ENCODE peak calls at places on chromosome 21, in four cellular contexts. B is omental fat pad, Z is progenitor cell of endocrine pancreas, M is HFFc6. S is an unnamed sample.

GRCh38 chr21:43609501-43610340 is 49.6 kb downstream of the HSF2BP start:
- DNase-seq in Z (no peak), B (no peak), M (no peak), S (peak)

GRCh38 chr21:26597981-26598380 is 24.9 kb upstream of the CYYR1 start:
- DNase-seq in M (no peak), Z (no peak), B (no peak), S (no peak)

GRCh38 chr21:30434033-30434631 is 4.1 kb downstream of the KRTAP13-4 start:
- DNase-seq in M (no peak), Z (peak), B (no peak), S (peak)

GRCh38 chr21:28375708-28376385 is 616.8 kb downstream of the LTN1 start:
- DNase-seq in Z (no peak), M (peak), B (no peak), S (peak)

GRCh38 chr21:25809013-25809412 is 74.2 kb downstream of the GABPA start:
- DNase-seq in M (peak), B (no peak), Z (no peak), S (no peak)

GRCh38 chr21:25862596-25862995 is 127.8 kb downstream of the GABPA start:
- DNase-seq in B (no peak), Z (no peak), M (peak), S (peak)

GRCh38 chr21:43321111-43321510 is 105.8 kb downstream of the SIK1 start:
- DNase-seq in Z (no peak), B (no peak), M (no peak), S (no peak)

GRCh38 chr21:38310619-38311018 is 53.8 kb downstream of the KCNJ15 start:
- DNase-seq in Z (no peak), B (no peak), M (peak), S (peak)

GRCh38 chr21:18705971-18706370 is 302.4 kb upstream of the TMPRSS15 start:
- DNase-seq in B (no peak), M (no peak), Z (no peak), S (no peak)

GRCh38 chr21:43645414-43645891 is 13.8 kb downstream of the HSF2BP start:
- DNase-seq in B (no peak), M (peak), Z (no peak), S (peak)

GRCh38 chr21:18782721-18783120 is 379.1 kb upstream of the TMPRSS15 start:
- DNase-seq in Z (no peak), B (no peak), M (no peak), S (no peak)

GRCh38 chr21:17775431-17776126 is 43.6 kb downstream of the C21orf91 start:
- DNase-seq in Z (no peak), B (no peak), M (no peak), S (no peak)

GRCh38 chr21:17931080-17931479 is 111.9 kb upstream of the C21orf91 start:
- DNase-seq in M (no peak), B (no peak), Z (no peak), S (no peak)

GRCh38 chr21:43913928-43914327 is 48.9 kb downstream of the AGPAT3 start:
- DNase-seq in Z (no peak), B (no peak), M (peak), S (peak)

GRCh38 chr21:41948901-41949300 is 4.9 kb downstream of the C2CD2 start:
- DNase-seq in M (no peak), Z (no peak), B (no peak), S (no peak)
- TF ChIP-seq CTCF in M (no peak), Z (no peak), B (no peak), S (no peak)

GRCh38 chr21:45267390-45267760 is 20.3 kb downstream of the POFUT2 start:
- DNase-seq in B (no peak), M (no peak), Z (peak), S (no peak)
- TF ChIP-seq CTCF in B (no peak), M (no peak), Z (no peak), S (no peak)

GRCh38 chr21:45453308-45453950 is 48.5 kb downstream of the COL18A1 start:
- DNase-seq in Z (no peak), B (no peak), M (no peak), S (no peak)
- TF ChIP-seq CTCF in Z (no peak), B (no peak), M (no peak), S (no peak)

DNA sequence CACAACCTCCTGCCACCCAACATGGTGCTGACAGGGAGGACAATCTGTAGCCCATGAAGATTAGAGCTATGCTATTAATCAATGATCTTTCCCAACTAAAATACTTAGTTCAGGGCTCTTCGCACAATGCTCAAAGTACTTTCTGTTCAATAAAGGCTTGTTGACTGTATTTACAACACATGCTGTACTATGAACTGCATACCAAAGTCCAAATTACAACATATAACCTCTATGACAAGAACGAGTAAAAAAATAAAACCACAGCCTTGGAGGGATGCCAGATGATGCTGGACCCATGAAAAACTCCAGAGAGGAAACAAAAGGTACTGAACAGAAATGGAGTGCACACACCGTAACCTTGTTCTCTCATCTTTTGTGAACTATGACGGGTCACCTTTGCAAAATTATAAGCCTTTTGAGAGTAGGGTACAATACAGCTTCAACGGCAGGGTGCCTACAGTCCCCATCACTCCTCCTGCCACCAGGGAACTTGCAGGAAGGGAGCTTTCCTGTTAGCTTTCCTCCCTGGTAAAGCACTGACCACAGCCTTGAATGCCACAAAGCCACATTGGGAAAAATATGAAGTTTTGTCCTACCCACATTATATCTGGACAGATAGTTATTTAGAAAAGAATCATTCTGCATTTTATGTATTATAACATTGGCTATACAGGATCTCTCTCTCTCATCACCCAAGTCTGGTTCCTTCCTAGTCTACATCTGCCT is 175.6 kb downstream of the NRIP1 start:
- DNase-seq in B (no peak), M (peak), Z (no peak), S (peak)
- TF ChIP-seq CTCF in B (no peak), M (no peak), Z (no peak), S (no peak)

GRCh38 chr21:45985471-45986315 is 4.1 kb downstream of the COL6A1 start:
- DNase-seq in M (no peak), B (no peak), Z (no peak), S (no peak)
- TF ChIP-seq CTCF in M (no peak), B (no peak), Z (no peak), S (no peak)

GRCh38 chr21:36028127-36029069 is 31.9 kb downstream of the SETD4 start:
- DNase-seq in B (peak), Z (peak), M (peak), S (peak)
- TF ChIP-seq CTCF in B (no peak), Z (peak), M (peak), S (peak)

DNA sequence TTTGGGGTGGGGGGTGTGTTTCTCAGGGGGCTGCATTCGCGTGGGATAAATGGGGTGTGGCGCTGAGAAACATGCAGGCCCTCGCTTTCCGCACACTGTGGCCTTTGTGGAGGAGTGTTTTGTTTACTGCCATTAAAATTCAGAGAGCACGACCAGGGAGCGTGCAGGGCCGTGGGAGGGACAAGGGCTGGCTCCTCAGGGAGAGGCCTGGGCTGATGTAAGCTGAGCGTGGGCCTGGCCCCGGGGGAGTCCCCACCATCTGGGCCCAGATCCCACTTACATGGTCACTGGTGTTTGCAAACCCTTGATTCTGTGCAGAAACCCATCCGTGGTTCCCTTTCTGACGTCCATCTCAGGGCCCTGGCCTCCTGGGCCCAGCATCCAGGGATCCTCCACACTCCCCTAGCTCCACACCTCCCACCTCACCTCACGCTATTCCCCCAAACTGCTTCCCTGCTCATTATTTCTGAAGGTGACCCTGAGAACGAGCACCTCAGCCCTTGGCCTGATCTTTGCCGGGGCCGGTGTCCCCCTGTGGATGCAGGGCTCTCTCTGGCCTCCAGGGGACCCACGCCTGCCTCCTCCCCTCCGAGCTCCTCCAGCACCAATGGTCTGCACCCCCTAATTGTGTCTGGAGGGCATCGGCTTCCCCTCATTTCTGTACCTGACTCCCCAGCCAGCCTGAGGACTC is 92.5 kb upstream of the SIM2 start:
- DNase-seq in M (no peak), Z (no peak), B (no peak), S (no peak)
- TF ChIP-seq CTCF in M (no peak), Z (peak), B (no peak), S (no peak)

GRCh38 chr21:39454949-39455668 is 3.3 kb downstream of the SH3BGR start:
- DNase-seq in Z (no peak), B (no peak), M (no peak), S (no peak)

GRCh38 chr21:39453571-39454179 is 1.9 kb downstream of the SH3BGR start:
- DNase-seq in B (no peak), M (no peak), Z (no peak), S (no peak)

GRCh38 chr21:39452207-39452964 is 616 bp downstream of the SH3BGR start:
- DNase-seq in B (no peak), Z (no peak), M (peak), S (peak)

GRCh38 chr21:39452965-39453332 is 1.2 kb downstream of the SH3BGR start:
- DNase-seq in B (no peak), Z (no peak), M (no peak), S (no peak)

DNA sequence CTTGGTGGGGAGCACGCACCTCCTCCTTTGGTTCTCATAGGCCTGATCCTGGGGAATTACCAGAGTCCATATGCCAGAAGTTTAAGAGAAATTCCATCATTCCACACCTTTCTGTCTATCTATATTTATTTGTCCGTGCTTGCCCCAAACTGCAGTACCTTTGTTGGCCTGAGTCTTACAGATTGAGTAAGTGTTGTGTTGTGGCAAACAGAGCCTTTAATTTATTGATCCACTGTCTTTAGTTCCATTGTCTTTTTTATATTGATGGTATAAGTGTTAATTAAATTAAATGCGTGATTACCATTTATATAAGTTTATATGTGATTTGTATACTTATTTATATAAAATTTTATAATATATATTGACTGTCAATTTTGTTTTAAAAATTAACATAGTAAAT is 4.9 kb downstream of the SH3BGR start:
- DNase-seq in B (no peak), Z (no peak), M (no peak), S (peak)
- TF ChIP-seq CTCF in B (no peak), Z (peak), M (peak), S (peak)

GRCh38 chr21:31497939-31498338 is 153.9 kb upstream of the TIAM1 start:
- DNase-seq in B (no peak), Z (no peak), M (no peak), S (no peak)

GRCh38 chr21:31500071-31500470 is 156.0 kb upstream of the TIAM1 start:
- DNase-seq in B (no peak), Z (no peak), M (no peak), S (no peak)

GRCh38 chr21:31501921-31502320 is 157.6 kb upstream of the SOD1 start:
- DNase-seq in B (no peak), Z (no peak), M (no peak), S (no peak)

GRCh38 chr21:31500976-31501375 is 156.9 kb upstream of the TIAM1 start:
- DNase-seq in M (no peak), B (no peak), Z (no peak), S (no peak)

GRCh38 chr21:31498985-31499384 is 154.9 kb upstream of the TIAM1 start:
- DNase-seq in B (no peak), Z (no peak), M (no peak), S (no peak)
- TF ChIP-seq CTCF in B (no peak), Z (no peak), M (no peak), S (no peak)

S was measured in fibroblast of pulmonary artery.